ENCODE peak calls at places on chromosomes 16 and 17, in six cellular contexts. F is heart left ventricle; J is mucosa of descending colon; E is PC-9; X is CD4-positive, alpha-beta T cell; S is RWPE1. H is an unnamed sample.

GRCh38 chr16:78183886-78184553 is 84.6 kb downstream of the WWOX start:
- DNase-seq in F (no peak), J (no peak), E (no peak), X (no peak), S (no peak), H (peak)

GRCh38 chr17:73902416-73903181 is 258.4 kb upstream of the SDK2 start:
- DNase-seq in F (peak), J (no peak), E (no peak), X (no peak), S (no peak), H (no peak)

GRCh38 chr17:70230883-70231282 is 61.6 kb downstream of the KCNJ2 start:
- DNase-seq in F (no peak), J (no peak), E (no peak), X (no peak), S (no peak), H (peak)

GRCh38 chr16:20740007-20740883 is 1.4 kb downstream of the THUMPD1 start:
- DNase-seq in F (no peak), J (no peak), E (no peak), X (no peak), S (peak), H (peak)

GRCh38 chr16:58651965-58652348 is 22.3 kb upstream of the CNOT1 start:
- DNase-seq in F (no peak), J (no peak), E (no peak), X (no peak), S (no peak), H (peak)

GRCh38 chr16:22235839-22236745 is 30.0 kb downstream of the EEF2K start:
- DNase-seq in F (no peak), J (no peak), E (peak), X (no peak), S (no peak), H (no peak)

GRCh38 chr16:3645504-3646347 is 8.8 kb upstream of the DNASE1 start:
- DNase-seq in F (no peak), J (peak), E (no peak), X (no peak), S (no peak), H (peak)

GRCh38 chr16:85377388-85378144 is 235.6 kb upstream of the GSE1 start:
- DNase-seq in F (no peak), J (no peak), E (no peak), X (no peak), S (no peak), H (no peak)

GRCh38 chr17:4796550-4796915 is 569 bp downstream of the PSMB6 start:
- DNase-seq in F (no peak), J (no peak), E (no peak), X (no peak), S (peak), H (peak)

GRCh38 chr17:70319516-70319915 is 150.2 kb downstream of the KCNJ2 start:
- DNase-seq in F (no peak), J (no peak), E (no peak), X (no peak), S (no peak), H (no peak)

GRCh38 chr16:51049678-51050378 is 101.2 kb downstream of the SALL1 start:
- DNase-seq in F (no peak), J (no peak), E (no peak), X (no peak), S (no peak), H (no peak)

GRCh38 chr16:7772722-7773121 is 440.1 kb downstream of the RBFOX1 start:
- DNase-seq in F (no peak), J (no peak), E (no peak), X (no peak), S (no peak), H (no peak)

GRCh38 chr17:79618383-79619067 is 7.7 kb upstream of the RBFOX3 start:
- DNase-seq in F (peak), J (peak), E (no peak), X (no peak), S (no peak), H (peak)

GRCh38 chr16:71436473-71436872 is 5.4 kb downstream of the TLE7 start:
- DNase-seq in F (no peak), J (no peak), E (no peak), X (no peak), S (no peak), H (no peak)

GRCh38 chr16:4591706-4592470 is 22.8 kb downstream of the UBALD1 start:
- DNase-seq in F (no peak), J (no peak), E (no peak), X (no peak), S (no peak), H (no peak)

GRCh38 chr16:472199-472504 is 46.7 kb downstream of the RAB11FIP3 start:
- DNase-seq in F (no peak), J (no peak), E (no peak), X (no peak), S (no peak), H (no peak)

GRCh38 chr16:66964049-66964448 is 3.0 kb downstream of the CES3 start:
- DNase-seq in F (no peak), J (no peak), E (no peak), X (no peak), S (no peak), H (no peak)

GRCh38 chr16:88524274-88524972 is 45.8 kb upstream of the ZC3H18 start:
- DNase-seq in F (no peak), J (no peak), E (no peak), X (no peak), S (no peak), H (no peak)

GRCh38 chr16:68035227-68035626 is 12.1 kb downstream of the DUS2 start:
- DNase-seq in F (no peak), J (no peak), E (no peak), X (no peak), S (no peak), H (no peak)

GRCh38 chr17:42517516-42517915 is 18.5 kb upstream of the NAGLU start:
- DNase-seq in F (peak), J (peak), E (peak), X (peak), S (peak), H (peak)

GRCh38 chr16:85853641-85854545 is 45.1 kb upstream of the IRF8 start:
- DNase-seq in F (no peak), J (no peak), E (no peak), X (no peak), S (no peak), H (no peak)

GRCh38 chr16:86901483-86901882 is 323.1 kb downstream of the FOXL1 start:
- DNase-seq in F (no peak), J (no peak), E (no peak), X (no peak), S (peak), H (peak)

GRCh38 chr16:89281189-89281577 is 63.7 kb downstream of the ZNF778 start:
- DNase-seq in F (no peak), J (no peak), E (no peak), X (no peak), S (no peak), H (no peak)

GRCh38 chr16:68790130-68790761 is 53.1 kb upstream of the TANGO6 start:
- DNase-seq in F (no peak), J (no peak), E (peak), X (no peak), S (peak), H (peak)

GRCh38 chr17:72284806-72285205 is 164.0 kb downstream of the SOX9 start:
- DNase-seq in F (no peak), J (no peak), E (no peak), X (no peak), S (no peak), H (no peak)

GRCh38 chr16:74760007-74760767 is 14.4 kb downstream of the FA2H start:
- DNase-seq in F (no peak), J (no peak), E (no peak), X (no peak), S (no peak), H (no peak)

GRCh38 chr17:50347894-50348291 is 2.0 kb downstream of the XYLT2 start:
- DNase-seq in F (no peak), J (no peak), E (no peak), X (no peak), S (no peak), H (no peak)

GRCh38 chr16:85645021-85645589 is 32.0 kb downstream of the GSE1 start:
- DNase-seq in F (no peak), J (peak), E (peak), X (no peak), S (peak), H (no peak)

GRCh38 chr17:55584055-55584685 is 72.9 kb upstream of the SMIM36 start:
- DNase-seq in F (no peak), J (no peak), E (peak), X (no peak), S (peak), H (peak)

GRCh38 chr17:64387145-64387473 is 3.6 kb downstream of the PECAM1 start:
- DNase-seq in F (no peak), J (no peak), E (no peak), X (no peak), S (no peak), H (no peak)

GRCh38 chr17:41530062-41531048 is 2.2 kb upstream of the KRT19 start:
- DNase-seq in F (peak), J (no peak), E (peak), X (no peak), S (peak), H (peak)

GRCh38 chr16:73215482-73216377 is 167.8 kb upstream of the ZFHX3 start:
- DNase-seq in F (no peak), J (no peak), E (no peak), X (no peak), S (no peak), H (peak)

GRCh38 chr16:84013787-84014569 is 28.6 kb downstream of the SLC38A8 start:
- DNase-seq in F (no peak), J (peak), E (peak), X (peak), S (peak), H (peak)

GRCh38 chr17:83064732-83065659 is 14.4 kb upstream of the METRNL start:
- DNase-seq in F (peak), J (peak), E (peak), X (no peak), S (no peak), H (no peak)

GRCh38 chr16:54936086-54936978 is 5.7 kb downstream of the IRX5 start:
- DNase-seq in F (peak), J (no peak), E (no peak), X (no peak), S (no peak), H (peak)

GRCh38 chr17:34852614-34853013 is 108.6 kb downstream of the CCT6B start:
- DNase-seq in F (no peak), J (no peak), E (no peak), X (no peak), S (no peak), H (no peak)
- TF ChIP-seq CTCF in F (no peak), J (no peak), E (no peak), X (no peak), S (no peak), H (no peak)

GRCh38 chr16:2148714-2149629 is 547 bp downstream of the RAB26 start:
- DNase-seq in F (peak), J (peak), E (peak), X (no peak), S (no peak), H (peak)
- TF ChIP-seq CTCF in F (no peak), J (no peak), E (no peak), X (no peak), S (no peak), H (no peak)

DNA sequence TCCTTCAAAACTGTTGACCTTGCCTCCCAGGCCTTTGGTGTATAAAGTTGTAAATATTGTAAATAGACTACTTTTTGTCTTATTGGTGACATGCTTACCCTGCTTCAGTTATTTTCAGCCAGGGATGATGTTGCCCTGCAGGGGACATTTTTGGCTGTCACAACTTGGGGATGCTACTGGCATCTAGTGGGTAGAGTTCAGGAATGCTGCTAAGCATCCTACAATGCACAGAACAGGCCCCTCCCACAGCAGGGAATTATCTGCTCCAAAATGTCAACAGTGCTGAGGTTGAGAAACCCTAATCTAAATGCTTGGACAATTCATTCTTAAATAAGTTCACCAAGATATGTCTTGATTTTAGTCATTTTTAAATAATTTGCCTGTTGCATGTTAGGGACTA is 459.8 kb downstream of the PMP22 start:
- DNase-seq in F (no peak), J (no peak), E (no peak), X (no peak), S (no peak), H (no peak)
- TF ChIP-seq CTCF in F (no peak), J (no peak), E (no peak), X (no peak), S (no peak), H (no peak)

DNA sequence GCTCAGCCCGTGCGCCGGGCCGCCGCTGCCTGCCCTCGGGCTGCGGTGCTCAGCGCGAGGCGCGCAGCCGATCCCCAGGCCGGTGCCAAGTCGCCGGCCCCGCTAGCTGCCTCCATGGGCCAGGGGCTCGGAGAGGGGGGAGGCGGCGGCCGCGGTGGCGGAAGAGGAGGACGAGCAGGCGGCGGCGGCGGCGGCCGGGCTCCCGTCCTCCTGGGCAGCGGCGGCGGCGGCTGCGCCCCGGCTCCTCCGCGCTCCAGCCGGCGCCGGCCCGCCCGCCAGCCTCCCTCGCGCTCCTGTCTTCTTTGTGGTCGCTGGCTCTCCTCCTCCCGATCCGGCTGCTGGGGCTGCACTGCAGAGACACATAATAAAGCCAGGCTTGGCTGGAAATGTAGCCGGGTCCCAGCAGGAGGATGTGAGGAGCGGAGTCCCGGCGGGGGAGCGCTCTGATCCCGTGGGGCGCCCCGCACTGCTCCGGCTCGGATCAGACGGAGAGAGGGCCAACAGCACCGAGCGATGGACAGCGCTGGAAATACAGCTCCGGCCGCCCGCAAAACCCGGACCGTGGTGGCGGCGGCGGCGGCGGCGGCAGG is 924 bp upstream of the ZNF423 start:
- DNase-seq in F (peak), J (peak), E (no peak), X (no peak), S (peak), H (peak)
- TF ChIP-seq CTCF in F (no peak), J (no peak), E (no peak), X (no peak), S (no peak), H (no peak)

DNA sequence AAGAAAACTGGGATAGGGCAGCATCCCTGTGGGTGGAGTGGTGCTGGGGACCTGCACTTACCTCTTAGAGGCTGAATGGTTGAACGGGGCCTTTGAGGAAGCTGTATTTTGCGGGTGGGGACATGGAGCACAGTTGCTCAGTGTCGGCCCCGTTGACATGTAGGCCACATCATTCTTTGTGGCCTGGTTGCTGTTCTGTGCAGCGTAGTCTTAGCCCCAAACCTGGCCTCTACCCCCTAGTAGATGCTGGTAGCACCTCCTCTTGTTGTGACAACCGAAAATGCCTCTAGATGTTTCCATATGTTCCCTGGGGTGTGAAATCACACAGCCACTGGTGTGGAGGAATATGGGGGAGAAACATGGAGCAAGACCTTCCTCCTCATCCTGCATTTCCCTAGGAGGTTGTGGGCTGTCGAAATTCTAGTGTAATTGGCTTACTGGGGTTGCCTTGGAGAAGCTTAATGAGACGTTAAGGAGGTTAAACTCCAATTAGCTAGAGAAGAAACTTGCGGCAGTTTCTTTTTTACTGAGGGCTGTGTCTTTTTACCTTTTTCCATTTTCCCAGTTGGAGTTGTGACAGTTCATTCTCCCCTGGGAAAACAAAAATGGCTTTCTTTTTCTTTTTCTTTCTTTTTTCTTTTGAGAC is 9.4 kb downstream of the ABCC1 start:
- DNase-seq in F (no peak), J (no peak), E (no peak), X (no peak), S (no peak), H (no peak)
- TF ChIP-seq CTCF in F (no peak), J (no peak), E (no peak), X (no peak), S (no peak), H (no peak)

DNA sequence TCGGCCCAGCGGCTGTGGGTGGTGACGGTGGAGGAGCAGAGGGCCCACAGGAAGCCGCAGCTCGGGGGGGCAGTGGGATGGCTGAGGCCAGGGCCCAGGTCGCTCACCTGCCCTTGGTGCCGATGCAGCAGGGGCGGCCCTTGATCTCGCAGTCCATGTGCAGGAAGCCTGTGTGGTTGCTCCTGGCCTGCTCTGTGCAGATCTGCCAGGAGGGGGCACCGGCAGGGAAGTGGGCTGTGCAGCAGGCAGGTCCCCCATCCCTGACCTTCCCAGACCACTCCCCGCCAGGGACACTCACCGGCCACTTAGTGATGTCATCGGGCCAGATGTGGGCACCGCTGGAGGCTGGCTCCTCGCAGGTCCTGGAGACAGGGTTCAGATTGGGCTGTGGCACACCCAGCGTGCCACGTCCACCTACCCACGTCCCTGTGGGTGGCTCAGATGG is 6.2 kb downstream of the AANAT start:
- DNase-seq in F (no peak), J (peak), E (no peak), X (no peak), S (no peak), H (no peak)
- TF ChIP-seq CTCF in F (no peak), J (no peak), E (no peak), X (no peak), S (no peak), H (peak)

DNA sequence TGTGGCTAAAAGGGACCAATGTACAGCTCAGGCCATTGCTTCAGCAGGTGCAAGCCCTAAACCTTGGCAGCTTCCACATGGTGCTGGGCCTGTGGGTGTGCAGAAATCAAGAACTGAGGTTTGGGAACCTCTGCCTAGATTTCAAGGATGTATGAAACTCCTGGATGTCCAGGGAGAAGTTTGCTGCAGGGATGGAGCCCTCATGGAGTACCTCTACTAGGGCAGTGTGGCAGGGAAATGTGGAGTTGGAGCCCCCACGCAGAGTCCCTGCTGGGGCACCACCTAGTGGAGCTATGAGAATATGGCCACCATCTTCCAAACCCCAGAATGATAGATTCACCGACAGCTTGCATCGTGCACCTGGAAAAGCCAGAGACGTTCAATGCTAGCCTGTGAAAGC is 13.0 kb downstream of the EFCAB5 start:
- DNase-seq in F (no peak), J (no peak), E (no peak), X (no peak), S (no peak), H (no peak)
- TF ChIP-seq CTCF in F (no peak), J (no peak), E (no peak), X (no peak), S (no peak), H (peak)

GRCh38 chr17:18361837-18362380 is 1.4 kb downstream of the SHMT1 start:
- DNase-seq in F (no peak), J (no peak), E (no peak), X (no peak), S (no peak), H (no peak)

GRCh38 chr17:18363021-18363941 is at the start of gene SHMT1:
- DNase-seq in F (peak), J (peak), E (peak), X (peak), S (peak), H (peak)

GRCh38 chr17:18364166-18364565 is 816 bp upstream of the SHMT1 start:
- DNase-seq in F (no peak), J (no peak), E (no peak), X (no peak), S (no peak), H (no peak)

GRCh38 chr17:18360518-18360917 is 2.8 kb downstream of the SHMT1 start:
- DNase-seq in F (no peak), J (no peak), E (no peak), X (no peak), S (no peak), H (no peak)

GRCh38 chr17:18362509-18363020 is 785 bp downstream of the SHMT1 start:
- DNase-seq in F (peak), J (peak), E (peak), X (no peak), S (peak), H (no peak)
- TF ChIP-seq CTCF in F (no peak), J (no peak), E (no peak), X (no peak), S (no peak), H (no peak)

GRCh38 chr16:1706386-1707192 is 594 bp downstream of the MAPK8IP3 start:
- DNase-seq in F (peak), J (no peak), E (no peak), X (no peak), S (peak), H (peak)
- TF ChIP-seq CTCF in F (no peak), J (no peak), E (no peak), X (no peak), S (no peak), H (no peak)